ENCODE peak calls at places on chromosome 14, in six cellular contexts. Z is ovary, Y is nephron progenitor cell, I is C1 segment of cervical spinal cord, S is NCI-H1694, A is Calu3. W is an unnamed sample.

GRCh38 chr14:81363746-81364400 is 36.3 kb downstream of the STON2 start:
- DNase-seq in Y (no peak), Z (no peak), S (peak; percentile 92), I (no peak), A (no peak), W (no peak)

GRCh38 chr14:74840603-74841030 is 35.3 kb downstream of the PROX2 start:
- DNase-seq in S (no peak), Y (no peak), A (no peak), I (no peak), Z (no peak), W (no peak)

GRCh38 chr14:77102154-77102553 is 4.1 kb downstream of the CIPC start:
- DNase-seq in Z (no peak), S (no peak), A (no peak), I (no peak), Y (no peak), W (no peak)

GRCh38 chr14:103628684-103629502 is at the start of gene KLC1:
- DNase-seq in S (peak; percentile 54), Z (peak; percentile 90), I (peak; percentile 81), Y (peak; percentile 85), A (peak; percentile 87), W (peak; percentile 75)

GRCh38 chr14:99425272-99425681 is 55.4 kb downstream of the SETD3 start:
- DNase-seq in S (no peak), A (no peak), I (no peak), Z (no peak), Y (no peak), W (no peak)

GRCh38 chr14:87615822-87616679 is 376.9 kb downstream of the GALC start:
- DNase-seq in Y (peak; percentile 72), A (peak; percentile 77), Z (peak; percentile 24), I (peak; percentile 2), S (peak; percentile 59), W (no peak)

GRCh38 chr14:100049220-100049619 is 16.0 kb upstream of the EVL start:
- DNase-seq in Y (no peak), S (no peak), A (no peak), Z (no peak), I (no peak), W (no peak)

GRCh38 chr14:90924618-90925345 is 108.6 kb upstream of the TTC7B start:
- DNase-seq in Y (no peak), I (no peak), A (peak; percentile 2), Z (no peak), S (no peak), W (no peak)

GRCh38 chr14:51139221-51139681 is 44.3 kb upstream of the TRIM9 start:
- DNase-seq in Y (no peak), I (no peak), Z (no peak), A (peak; percentile 13), S (no peak), W (no peak)

GRCh38 chr14:68141531-68142088 is 322.0 kb downstream of the RAD51B start:
- DNase-seq in A (no peak), Z (no peak), I (no peak), S (no peak), Y (no peak), W (no peak)

GRCh38 chr14:103190731-103191130 is 67.5 kb downstream of the TNFAIP2 start:
- DNase-seq in A (no peak), Z (no peak), I (no peak), Y (no peak), S (no peak), W (no peak)

GRCh38 chr14:103382375-103382774 is 2.8 kb upstream of the MARK3 start:
- DNase-seq in Z (no peak), I (no peak), Y (no peak), S (no peak), A (no peak), W (no peak)

GRCh38 chr14:82488473-82488872 is 954.8 kb upstream of the SEL1L start:
- DNase-seq in S (no peak), Z (no peak), Y (no peak), I (no peak), A (no peak), W (no peak)

GRCh38 chr14:25090716-25091454 is 40.9 kb upstream of the STXBP6 start:
- DNase-seq in I (no peak), Y (no peak), Z (no peak), A (peak; percentile 60), S (no peak), W (no peak)

GRCh38 chr14:93970967-93971634 is 5.3 kb downstream of the ASB2 start:
- DNase-seq in A (no peak), Y (no peak), I (no peak), Z (no peak), S (peak; percentile 42), W (no peak)

GRCh38 chr14:92040431-92041040 is 677 bp upstream of the TRIP11 start:
- DNase-seq in I (no peak), Y (no peak), Z (no peak), S (peak; percentile 42), A (peak; percentile 10), W (no peak)

GRCh38 chr14:65487783-65488578 is 75.5 kb downstream of the FUT8 start:
- DNase-seq in S (no peak), Z (no peak), A (no peak), I (no peak), Y (no peak), W (no peak)

W was measured in hypothalamus.